ENCODE peak calls at places on chromosome 6, in eight cellular contexts. V is B cell, U is PC-3, H is AG04450, N is Panc1, D is lower lobe of right lung, E is GM13977, K is AG09309. Z is an unnamed sample.

GRCh38 chr6:158496700-158497099 is 63.2 kb upstream of the TMEM181 start:
- DNase-seq in V (no peak), U (no peak), H (no peak), N (no peak), D (no peak), E (no peak), K (no peak), Z (no peak)

GRCh38 chr6:157099912-157100593 is 223.3 kb downstream of the TMEM242 start:
- DNase-seq in V (peak; percentile 44), U (no peak), H (no peak), N (no peak), D (no peak), E (peak; percentile 63), K (no peak), Z (no peak)

GRCh38 chr6:146339716-146340115 is 203.9 kb upstream of the RAB32 start:
- DNase-seq in V (no peak), U (peak; percentile 51), H (no peak), N (peak; percentile 20), D (no peak), E (no peak), K (no peak), Z (no peak)

GRCh38 chr6:21731411-21732031 is 138.0 kb downstream of the SOX4 start:
- DNase-seq in V (no peak), U (peak; percentile 77), H (no peak), N (no peak), D (no peak), E (no peak), K (no peak), Z (no peak)

GRCh38 chr6:31780507-31781243 is 3.5 kb upstream of the VWA7 start:
- DNase-seq in V (peak; percentile 16), U (no peak), H (no peak), N (no peak), D (peak; percentile 24), E (no peak), K (no peak), Z (no peak)

GRCh38 chr6:158031445-158032353 is 50.0 kb downstream of the SYNJ2 start:
- DNase-seq in V (no peak), U (no peak), H (no peak), N (no peak), D (peak; percentile 82), E (no peak), K (peak; percentile 57), Z (no peak)

GRCh38 chr6:760982-761955 is 68.3 kb upstream of the EXOC2 start:
- DNase-seq in V (no peak), U (peak; percentile 15), H (no peak), N (no peak), D (no peak), E (no peak), K (no peak), Z (no peak)

GRCh38 chr6:37990762-37991525 is 171.4 kb downstream of the ZFAND3 start:
- DNase-seq in V (no peak), U (peak; percentile 26), H (peak; percentile 32), N (no peak), D (no peak), E (no peak), K (peak; percentile 34), Z (no peak)

GRCh38 chr6:167399051-167399387 is 74.1 kb downstream of the TTLL2 start:
- DNase-seq in V (no peak), U (no peak), H (no peak), N (no peak), D (no peak), E (no peak), K (no peak), Z (no peak)

GRCh38 chr6:79079425-79080130 is 1.5 kb upstream of the PHIP start:
- DNase-seq in V (no peak), U (peak; percentile 3), H (no peak), N (no peak), D (no peak), E (no peak), K (no peak), Z (no peak)

DNA sequence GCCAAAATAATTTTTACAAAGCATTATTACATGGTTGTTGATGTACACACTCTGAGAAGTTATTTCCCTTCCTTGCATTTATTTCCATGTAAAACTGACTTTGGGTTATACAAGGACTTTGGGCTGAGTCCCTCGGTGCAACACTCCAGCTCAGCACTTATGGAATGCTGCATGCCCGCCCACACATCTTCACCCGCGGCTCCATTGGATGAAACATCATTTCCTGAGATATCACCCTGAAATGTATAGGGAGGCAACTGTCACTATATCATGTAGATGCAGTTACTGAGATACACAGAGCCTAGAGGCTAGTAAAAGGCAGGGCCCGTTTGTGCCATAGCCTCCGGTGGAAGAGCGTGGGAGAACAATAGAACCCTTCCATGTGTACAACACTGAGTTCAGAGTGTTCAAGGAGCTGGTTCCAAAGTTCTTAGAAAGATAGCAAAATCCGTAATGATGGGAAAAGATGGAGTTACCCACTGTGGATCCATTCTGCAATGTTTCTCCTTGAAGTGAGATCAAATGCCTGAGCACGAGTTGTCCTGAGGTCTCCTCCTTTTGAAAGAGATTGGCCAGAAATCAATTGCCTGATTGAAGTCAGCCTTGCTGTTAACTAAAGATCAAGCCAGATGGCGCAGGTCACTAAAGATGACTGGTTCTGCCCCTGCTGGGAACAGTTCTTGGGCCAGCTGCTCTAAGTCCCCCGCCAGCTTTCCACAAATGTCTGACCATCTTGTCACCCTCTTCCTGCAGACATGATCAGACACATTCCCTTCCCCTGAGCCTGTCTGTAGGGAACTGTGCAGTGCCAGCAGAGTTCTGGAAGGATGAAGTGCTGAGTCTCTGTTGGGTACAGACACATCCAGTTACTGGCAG is 100.9 kb upstream of the IYD start:
- DNase-seq in V (no peak), U (peak; percentile 28), H (peak; percentile 46), N (no peak), D (peak; percentile 36), E (no peak), K (peak; percentile 52), Z (no peak)
- TF ChIP-seq CTCF in V (no peak), U (no peak), H (no peak), N (no peak), D (no peak), E (no peak), K (no peak), Z (no peak)

GRCh38 chr6:86765211-86765610 is 172.1 kb upstream of the HTR1E start:
- DNase-seq in V (no peak), U (no peak), H (no peak), N (no peak), D (no peak), E (no peak), K (no peak), Z (no peak)
- TF ChIP-seq CTCF in V (no peak), U (no peak), H (no peak), N (no peak), D (no peak), E (no peak), K (no peak), Z (no peak)

GRCh38 chr6:98039876-98040605 is 757.0 kb upstream of the MMS22L start:
- DNase-seq in V (no peak), U (peak; percentile 10), H (no peak), N (no peak), D (no peak), E (no peak), K (no peak), Z (no peak)
- TF ChIP-seq CTCF in V (no peak), U (peak; percentile 47), H (no peak), N (no peak), D (no peak), E (peak; percentile 31), K (no peak), Z (peak; percentile 45)

DNA sequence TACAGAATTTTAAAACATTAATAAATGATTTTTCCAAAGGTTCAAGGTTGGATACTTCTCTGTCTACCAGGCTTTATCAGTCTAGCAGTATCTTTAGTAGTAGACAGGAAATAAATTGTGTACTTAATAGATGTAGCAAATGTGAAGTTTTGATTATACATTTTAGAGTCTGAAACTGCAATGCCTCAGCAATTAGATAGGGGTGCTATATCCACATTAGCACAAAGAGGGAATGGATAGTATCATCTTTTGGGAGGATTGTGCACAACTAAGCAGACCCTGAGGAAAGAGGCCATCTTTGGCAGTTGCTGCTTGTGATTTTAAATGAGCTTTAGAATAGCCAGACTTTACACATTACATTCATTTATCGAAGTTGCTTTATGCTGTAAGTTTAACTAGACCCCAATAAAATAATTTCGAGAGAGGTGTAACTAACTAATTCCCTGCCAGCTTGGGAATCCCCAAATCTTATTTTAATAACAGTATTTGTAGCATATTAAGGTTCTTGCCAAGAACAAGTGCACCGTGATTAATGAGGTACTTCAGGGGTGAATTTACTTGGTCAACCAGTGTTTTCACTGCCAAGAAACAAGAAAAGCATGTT is 2.8 kb downstream of the KCNQ5 start:
- DNase-seq in V (peak; percentile 45), U (peak; percentile 42), H (no peak), N (no peak), D (no peak), E (no peak), K (no peak), Z (no peak)
- TF ChIP-seq CTCF in V (peak; percentile 88), U (peak; percentile 74), H (peak; percentile 80), N (peak; percentile 82), D (peak; percentile 56), E (peak; percentile 60), K (peak; percentile 62), Z (peak; percentile 80)

GRCh38 chr6:164106345-164106769 is 691.8 kb downstream of the QKI start:
- DNase-seq in V (no peak), U (peak; percentile 15), H (no peak), N (no peak), D (no peak), E (peak; percentile 44), K (no peak), Z (no peak)

GRCh38 chr6:164108092-164108491 is 693.6 kb downstream of the QKI start:
- DNase-seq in V (no peak), U (no peak), H (no peak), N (no peak), D (no peak), E (no peak), K (no peak), Z (no peak)

GRCh38 chr6:164107297-164107995 is 692.9 kb downstream of the QKI start:
- DNase-seq in V (no peak), U (no peak), H (no peak), N (no peak), D (no peak), E (no peak), K (no peak), Z (no peak)

GRCh38 chr6:164108869-164109769 is 694.6 kb downstream of the QKI start:
- DNase-seq in V (no peak), U (peak; percentile 78), H (no peak), N (no peak), D (peak; percentile 72), E (no peak), K (no peak), Z (no peak)

GRCh38 chr6:164109770-164110140 is 695.2 kb downstream of the QKI start:
- DNase-seq in V (no peak), U (no peak), H (no peak), N (no peak), D (peak; percentile 60), E (no peak), K (no peak), Z (no peak)
- TF ChIP-seq CTCF in V (no peak), U (peak; percentile 49), H (no peak), N (peak; percentile 71), D (peak; percentile 56), E (peak; percentile 33), K (peak; percentile 43), Z (no peak)

DNA sequence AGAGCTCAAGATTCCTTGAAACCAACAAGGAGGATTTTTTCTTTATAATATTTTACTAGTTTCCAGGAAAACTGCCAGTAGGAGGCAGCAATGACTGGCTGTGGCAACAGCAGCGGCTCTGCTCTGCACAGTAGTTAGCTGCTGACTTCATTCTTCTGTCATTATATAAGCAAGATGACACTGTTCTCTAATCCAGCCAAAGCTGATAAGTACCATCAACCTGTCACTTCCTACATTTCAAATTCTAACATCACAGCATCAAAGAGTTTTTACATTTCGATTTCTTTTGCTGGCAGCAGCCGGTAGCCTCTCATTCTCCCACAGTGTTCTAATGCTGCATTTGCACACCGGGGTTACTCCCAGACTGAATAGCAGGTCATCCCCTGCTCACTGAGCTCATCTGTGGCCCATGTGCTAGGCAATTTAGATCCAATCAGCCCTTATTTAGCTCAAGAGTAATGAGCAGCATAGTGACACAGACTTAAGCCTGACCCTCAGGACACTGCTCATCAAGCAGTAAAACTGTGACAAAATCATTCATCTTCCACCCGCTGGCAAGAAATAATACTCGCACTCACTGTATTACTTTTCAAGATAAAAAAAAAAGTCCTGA is 67.8 kb downstream of the MMS22L start:
- DNase-seq in V (no peak), U (peak; percentile 55), H (peak; percentile 29), N (peak; percentile 22), D (no peak), E (no peak), K (peak; percentile 37), Z (no peak)
- TF ChIP-seq CTCF in V (no peak), U (peak; percentile 54), H (peak; percentile 76), N (peak; percentile 67), D (peak; percentile 19), E (peak; percentile 5), K (peak; percentile 75), Z (peak; percentile 82)

Z was measured in D721Med.